ENCODE peak calls at places on chromosomes 11 and 22, in five cellular contexts. S is GM12878, K is H1, F is SK-N-SH, H is K562. X is an unnamed sample.

GRCh38 chr11:77819921-77820564 is 479 bp downstream of the RSF1 start:
- DNase-seq in S (no peak), K (peak), F (peak), H (peak), X (no peak)

GRCh38 chr11:85884581-85885021 is 29.4 kb downstream of the CCDC83 start:
- DNase-seq in S (no peak), K (no peak), F (no peak), H (no peak), X (no peak)

GRCh38 chr22:17699696-17700330 is 61.3 kb downstream of the BCL2L13 start:
- DNase-seq in S (no peak), K (no peak), F (no peak), H (no peak), X (no peak)

GRCh38 chr11:46064221-46064620 is 57.0 kb downstream of the PHF21A start:
- DNase-seq in S (no peak), K (no peak), F (no peak), H (no peak), X (no peak)

GRCh38 chr11:3944198-3944597 is 88.7 kb downstream of the STIM1 start:
- DNase-seq in S (no peak), K (no peak), F (no peak), H (no peak), X (no peak)

GRCh38 chr11:45209904-45210699 is 63.7 kb downstream of the PRDM11 start:
- DNase-seq in S (no peak), K (no peak), F (peak), H (no peak), X (no peak)

GRCh38 chr22:35742342-35743100 is 24.8 kb downstream of the APOL5 start:
- DNase-seq in S (no peak), K (no peak), F (no peak), H (peak), X (peak)

GRCh38 chr11:113806403-113806802 is 26.8 kb downstream of the CLDN25 start:
- DNase-seq in S (no peak), K (no peak), F (peak), H (peak), X (peak)

GRCh38 chr11:26710489-26710888 is 11.4 kb downstream of the SLC5A12 start:
- DNase-seq in S (no peak), K (no peak), F (no peak), H (no peak), X (no peak)

GRCh38 chr11:61580292-61580888 is 486 bp downstream of the SYT7 start:
- DNase-seq in S (no peak), K (no peak), F (no peak), H (no peak), X (no peak)

GRCh38 chr22:44901301-44901700 is 108.5 kb downstream of the PHF21B start:
- DNase-seq in S (no peak), K (no peak), F (no peak), H (no peak), X (peak)

GRCh38 chr22:39997939-39998726 is 3.4 kb downstream of the FAM83F start:
- DNase-seq in S (no peak), K (no peak), F (peak), H (no peak), X (no peak)

GRCh38 chr11:104968856-104969776 is 742 bp upstream of the CASP4 start:
- DNase-seq in S (no peak), K (peak), F (no peak), H (no peak), X (no peak)

GRCh38 chr11:61787928-61788491 is 4.4 kb downstream of the TMEM258 start:
- DNase-seq in S (no peak), K (no peak), F (peak), H (peak), X (peak)

GRCh38 chr11:47083913-47084312 is 92.8 kb downstream of the ARFGAP2 start:
- DNase-seq in S (peak), K (no peak), F (no peak), H (no peak), X (no peak)

GRCh38 chr11:93196816-93197382 is 892 bp downstream of the SLC36A4 start:
- DNase-seq in S (no peak), K (no peak), F (peak), H (peak), X (peak)

GRCh38 chr11:17846852-17847453 is 112.4 kb downstream of the KCNC1 start:
- DNase-seq in S (no peak), K (no peak), F (no peak), H (no peak), X (no peak)

DNA sequence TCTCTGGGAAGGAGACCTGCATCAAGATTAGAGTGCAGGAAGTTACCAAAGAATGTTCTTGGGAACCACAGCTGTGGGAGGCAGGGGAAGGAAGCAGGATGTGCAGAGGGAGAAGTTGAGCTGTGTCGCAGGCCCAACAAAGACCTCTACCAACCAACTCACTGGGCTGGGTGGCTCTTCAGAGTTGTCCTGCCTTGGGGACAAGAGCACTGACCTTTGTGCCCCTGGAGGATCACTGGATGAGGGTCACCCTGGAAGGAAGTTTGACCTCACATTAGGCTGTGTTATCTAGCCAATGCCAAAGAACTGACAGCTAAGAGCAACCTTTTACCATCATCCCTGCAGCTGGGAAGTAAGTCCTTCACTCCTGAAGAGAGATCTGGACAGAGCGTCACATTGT is 130.6 kb downstream of the RRAS2 start:
- DNase-seq in S (no peak), K (no peak), F (no peak), H (no peak), X (no peak)
- TF ChIP-seq JUND in S (no peak), K (no peak), F (no peak), H (no peak), X (no peak)

DNA sequence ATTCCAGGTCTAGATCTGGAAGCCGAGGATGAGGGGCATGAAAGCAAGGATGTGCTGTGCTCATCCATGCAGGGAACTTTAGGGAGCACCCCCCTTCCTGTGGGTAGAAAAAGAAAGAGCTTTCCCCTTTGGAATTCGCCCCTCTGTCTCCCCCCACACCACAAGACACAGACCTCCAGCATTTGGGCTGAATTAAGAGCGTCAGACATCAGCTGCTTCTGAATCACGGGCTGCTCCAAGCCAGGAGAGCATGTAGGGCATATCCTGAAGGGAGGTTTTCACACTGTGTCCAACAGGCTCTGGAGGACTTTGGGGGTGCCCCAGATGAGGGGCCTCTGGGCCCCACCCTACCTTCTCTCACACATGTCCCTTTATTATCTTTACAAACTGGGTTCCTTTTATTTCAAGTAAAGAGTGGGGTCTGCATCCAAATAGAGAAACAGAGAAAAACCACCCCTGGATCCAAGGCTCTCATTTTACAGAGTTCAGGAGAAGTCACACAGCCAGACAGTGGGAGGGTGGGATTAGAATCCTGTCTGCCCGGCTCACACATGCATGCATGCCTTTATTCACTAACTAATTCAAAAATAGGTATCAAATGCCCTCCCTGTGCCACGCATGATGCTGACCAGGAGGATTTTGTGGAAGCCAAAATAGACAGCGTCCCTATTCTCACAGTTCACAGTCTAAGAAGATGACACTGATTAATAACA is 52.8 kb downstream of the LRRC32 start:
- DNase-seq in S (no peak), K (no peak), F (no peak), H (no peak), X (no peak)
- TF ChIP-seq YY1 in S (no peak), K (no peak), F (no peak), H (no peak), X (no peak)

GRCh38 chr11:129189646-129190045 is 2.5 kb downstream of the ARHGAP32 start:
- DNase-seq in S (no peak), K (no peak), F (no peak), H (no peak), X (no peak)
- TF ChIP-seq JUND in S (no peak), K (no peak), F (no peak), H (no peak), X (no peak)

DNA sequence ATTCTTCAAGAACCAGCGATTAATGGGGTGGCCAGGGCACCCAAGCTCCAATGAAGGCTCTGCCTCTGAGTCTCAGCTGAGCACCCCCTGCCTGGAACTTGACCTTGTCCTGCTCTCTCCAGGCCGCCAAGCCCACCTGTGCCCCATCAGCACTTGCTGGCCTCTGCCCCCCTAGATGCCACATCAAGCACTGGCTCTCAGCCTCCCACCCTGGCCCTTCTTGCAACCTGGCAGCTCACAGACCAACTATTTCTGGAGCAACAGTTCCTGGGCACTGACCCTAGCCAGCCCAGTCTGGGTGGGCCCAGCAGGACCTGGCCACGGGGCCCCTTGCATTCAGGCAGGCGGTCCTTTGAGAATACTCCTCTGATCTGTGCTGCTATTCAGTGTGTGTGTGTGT is 98.8 kb upstream of the PITPNB start:
- DNase-seq in S (no peak), K (no peak), F (no peak), H (no peak), X (no peak)
- TF ChIP-seq YY1 in S (no peak), K (no peak), F (no peak), H (no peak), X (no peak)

GRCh38 chr22:21449531-21450319 is 17.5 kb upstream of the TMEM191C start:
- DNase-seq in S (no peak), K (no peak), F (no peak), H (no peak), X (no peak)

GRCh38 chr22:21446128-21446826 is 20.9 kb upstream of the TMEM191C start:
- DNase-seq in S (no peak), K (no peak), F (no peak), H (no peak), X (no peak)

GRCh38 chr22:21446827-21447690 is 20.1 kb upstream of the TMEM191C start:
- DNase-seq in S (no peak), K (no peak), F (no peak), H (no peak), X (no peak)

GRCh38 chr22:21448627-21449416 is 18.4 kb upstream of the TMEM191C start:
- DNase-seq in S (no peak), K (no peak), F (no peak), H (no peak), X (no peak)

DNA sequence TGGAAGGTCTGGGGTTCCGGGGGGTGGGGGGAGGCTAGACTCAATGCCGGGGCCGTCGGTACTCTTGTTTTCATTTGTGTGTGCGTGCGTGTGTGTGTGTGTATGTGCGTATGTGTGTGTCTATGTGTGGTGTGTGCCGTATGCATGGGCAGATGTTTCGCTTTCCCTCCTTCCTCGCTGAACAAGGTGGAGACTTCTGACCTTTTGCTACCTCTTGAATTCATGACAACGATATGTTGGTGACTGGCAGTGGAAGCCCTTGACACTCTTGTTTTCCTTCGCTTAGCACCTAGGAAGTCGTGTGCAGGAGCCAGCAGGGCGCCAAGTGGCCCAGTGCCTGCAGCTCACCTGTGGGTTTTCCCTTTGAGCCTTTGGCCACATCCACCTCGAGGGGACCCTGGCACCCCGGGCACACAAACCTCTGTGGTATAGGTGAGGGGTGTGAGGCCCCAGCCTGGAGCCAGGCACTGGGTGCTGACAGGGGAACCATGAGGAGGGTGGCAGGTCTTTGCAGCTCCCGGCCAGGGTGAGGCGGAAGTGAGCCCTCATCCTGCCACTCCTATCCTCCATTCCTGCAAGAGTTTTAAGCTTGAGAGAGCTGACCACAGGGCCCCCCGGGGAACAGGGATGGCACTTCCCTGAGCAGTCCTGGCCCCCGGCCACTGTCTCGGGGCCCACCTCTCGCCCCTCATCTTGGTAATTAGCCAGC is 19.3 kb upstream of the TMEM191C start:
- DNase-seq in S (no peak), K (no peak), F (peak), H (peak), X (no peak)
- TF ChIP-seq JUND in S (no peak), K (no peak), F (no peak), H (no peak), X (no peak)

GRCh38 chr11:130798801-130799200 is 117.5 kb downstream of the SNX19 start:
- DNase-seq in S (no peak), K (no peak), F (no peak), H (no peak), X (no peak)
- TF ChIP-seq YY1 in S (no peak), K (no peak), F (no peak), H (no peak), X (no peak)

DNA sequence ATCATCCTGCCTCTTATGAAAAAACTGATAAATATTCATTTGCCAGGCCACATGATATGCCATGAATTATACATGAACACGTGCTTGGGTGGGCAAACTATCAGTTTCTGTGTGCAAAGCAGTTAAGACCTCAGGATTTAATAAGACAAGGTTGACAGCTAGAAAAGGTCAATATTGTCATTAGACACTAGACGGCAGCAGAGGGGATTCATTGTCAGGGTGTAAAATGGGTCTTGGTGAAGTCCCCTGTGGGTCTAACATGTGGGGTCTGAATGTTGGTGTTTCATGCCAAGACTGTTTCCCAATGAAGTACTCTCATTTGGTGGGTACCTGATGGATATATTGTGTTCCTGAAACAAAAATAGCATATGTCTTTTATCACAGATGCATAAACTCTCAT is 111.9 kb downstream of the MYO18B start:
- DNase-seq in S (no peak), K (no peak), F (peak), H (no peak), X (peak)
- TF ChIP-seq JUND in S (no peak), K (no peak), F (no peak), H (no peak), X (no peak)

DNA sequence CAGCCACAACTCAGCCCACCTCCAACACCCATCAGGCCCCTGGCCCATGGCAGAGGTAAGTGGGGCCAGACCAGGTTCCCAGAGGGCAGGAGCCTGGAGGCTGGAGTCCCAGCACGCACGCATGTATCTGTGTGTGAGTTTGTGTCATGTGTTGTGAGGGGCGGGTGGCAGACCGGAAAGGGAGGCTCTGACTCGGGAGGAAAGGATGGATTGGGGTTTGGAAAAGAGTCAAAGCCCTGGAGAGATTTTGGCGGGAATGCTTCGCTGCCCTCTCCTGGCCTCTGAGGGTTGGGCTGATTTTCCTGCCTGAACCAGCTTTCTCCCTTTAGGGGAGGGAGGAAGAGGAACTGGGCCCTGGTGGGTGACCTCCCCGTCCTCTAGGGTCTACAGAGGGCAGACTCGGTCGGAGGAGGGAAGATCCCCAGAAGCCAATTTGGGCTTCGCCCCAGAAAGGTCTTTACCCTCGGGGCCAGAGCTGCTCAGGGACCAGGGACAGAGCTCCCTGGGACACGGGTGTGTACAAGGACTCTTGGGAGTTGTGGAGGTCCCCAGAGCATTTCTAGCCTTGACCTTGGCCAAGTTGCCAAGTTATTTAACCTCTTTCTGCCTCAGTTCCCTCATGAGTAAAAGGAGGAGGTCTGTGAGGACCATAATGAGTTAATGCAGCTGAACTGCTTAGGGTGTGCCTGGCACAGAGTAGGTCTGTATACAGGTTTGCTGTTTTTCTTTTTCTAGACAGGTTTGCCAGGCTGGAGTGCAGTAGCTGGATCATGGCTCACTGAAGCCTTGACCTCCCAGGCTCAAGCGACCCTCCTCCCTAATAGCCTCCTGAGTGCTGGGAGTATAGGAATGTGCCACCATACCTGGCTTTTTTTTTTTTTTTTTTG is 6.9 kb downstream of the C11orf68 start:
- DNase-seq in S (no peak), K (no peak), F (peak), H (peak), X (peak)
- TF ChIP-seq YY1 in S (no peak), K (peak), F (no peak), H (no peak), X (peak)

GRCh38 chr11:33598426-33599069 is 102.1 kb downstream of the C11orf91 start:
- DNase-seq in S (no peak), K (no peak), F (peak), H (no peak), X (no peak)
- TF ChIP-seq JUND in S (no peak), K (no peak), F (no peak), H (no peak), X (no peak)

DNA sequence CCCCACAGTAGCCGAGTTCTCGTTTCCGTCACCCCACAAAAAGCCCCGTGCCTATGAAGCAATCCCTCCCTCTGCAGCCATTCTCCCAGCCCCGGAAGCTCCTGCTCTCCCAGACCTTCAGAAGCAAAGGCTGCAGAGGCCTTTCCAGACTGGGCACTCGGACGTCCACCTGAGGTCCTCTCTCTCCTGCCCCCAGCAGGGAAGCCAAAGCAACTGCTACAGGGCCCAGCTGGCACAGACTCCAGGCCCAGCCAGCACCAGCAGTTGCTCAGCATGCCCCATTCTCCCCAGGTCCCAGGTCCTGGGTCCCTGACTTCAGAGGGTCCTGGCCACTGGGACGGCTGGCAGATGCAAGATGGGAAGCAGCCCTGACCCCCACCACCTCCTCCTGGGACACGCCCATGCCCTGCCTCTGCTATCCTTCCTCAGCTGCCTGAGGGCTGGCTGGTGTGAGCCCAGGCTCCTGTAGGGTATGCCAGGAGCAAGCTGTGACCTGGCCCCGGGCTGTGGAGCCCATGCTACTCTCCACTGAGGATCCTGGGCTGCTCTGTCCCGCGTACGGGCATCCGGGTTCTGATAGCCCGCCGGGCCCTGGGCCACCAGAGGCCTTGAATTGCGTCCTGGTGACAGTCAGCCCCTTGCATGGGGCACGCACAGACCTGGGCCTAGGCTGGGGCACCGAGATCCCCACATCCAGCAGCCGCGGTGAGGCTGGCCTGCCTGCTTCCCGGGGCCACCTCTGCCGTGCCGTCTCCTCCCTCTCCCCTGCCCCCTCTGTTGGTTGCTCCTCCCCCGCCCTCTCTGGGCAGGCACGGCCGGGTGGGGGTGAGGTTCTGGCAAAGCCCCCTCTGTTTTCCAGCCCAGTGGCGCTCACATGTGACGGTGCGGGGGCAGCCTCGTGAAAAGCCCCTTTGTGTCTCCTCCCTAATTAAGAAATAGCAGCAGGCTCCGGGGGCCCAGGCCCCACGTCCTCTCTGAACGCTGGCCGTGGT is 1310.3 kb downstream of the BRD1 start:
- DNase-seq in S (no peak), K (no peak), F (no peak), H (no peak), X (no peak)
- TF ChIP-seq YY1 in S (no peak), K (no peak), F (no peak), H (no peak), X (no peak)

X was measured in HCT116.